ENCODE peak calls at places on chromosome 9, in ten cellular contexts. One of them, this sample, is unnamed.

GRCh38 chr9:119771336-119771735 is 402.1 kb upstream of the BRINP1 start:
- DNase-seq in heart left ventricle: no peak
- DNase-seq in GM23338: no peak
- DNase-seq in MM.1S: no peak
- DNase-seq in foreskin keratinocyte: no peak
- DNase-seq in K562: no peak
- DNase-seq in upper lobe of right lung: no peak
- DNase-seq in ovary: no peak
- DNase-seq in kidney: no peak
- DNase-seq in H9: no peak
- DNase-seq in this sample: no peak

GRCh38 chr9:35813434-35814105 is 1.3 kb downstream of the HINT2 start:
- DNase-seq in ovary: no peak
- DNase-seq in foreskin keratinocyte: no peak
- DNase-seq in H9: peak
- DNase-seq in MM.1S: no peak
- DNase-seq in heart left ventricle: no peak
- DNase-seq in upper lobe of right lung: no peak
- DNase-seq in kidney: no peak
- DNase-seq in K562: peak
- DNase-seq in GM23338: peak
- DNase-seq in this sample: peak

GRCh38 chr9:134660407-134660806 is 18.8 kb downstream of the COL5A1 start:
- DNase-seq in kidney: no peak
- DNase-seq in MM.1S: no peak
- DNase-seq in foreskin keratinocyte: no peak
- DNase-seq in H9: no peak
- DNase-seq in GM23338: peak
- DNase-seq in heart left ventricle: no peak
- DNase-seq in K562: peak
- DNase-seq in ovary: peak
- DNase-seq in upper lobe of right lung: no peak
- DNase-seq in this sample: peak

GRCh38 chr9:95852059-95853032 is 23.1 kb upstream of the ERCC6L2 start:
- DNase-seq in H9: no peak
- DNase-seq in MM.1S: no peak
- DNase-seq in foreskin keratinocyte: no peak
- DNase-seq in K562: no peak
- DNase-seq in GM23338: no peak
- DNase-seq in upper lobe of right lung: no peak
- DNase-seq in heart left ventricle: no peak
- DNase-seq in ovary: no peak
- DNase-seq in kidney: no peak
- DNase-seq in this sample: no peak

GRCh38 chr9:34417734-34418133 is 40.6 kb downstream of the FAM219A start:
- DNase-seq in foreskin keratinocyte: no peak
- DNase-seq in GM23338: no peak
- DNase-seq in H9: no peak
- DNase-seq in MM.1S: no peak
- DNase-seq in ovary: no peak
- DNase-seq in upper lobe of right lung: no peak
- DNase-seq in kidney: no peak
- DNase-seq in heart left ventricle: no peak
- DNase-seq in K562: no peak
- DNase-seq in this sample: no peak

GRCh38 chr9:72431036-72431435 is 66.0 kb upstream of the ZFAND5 start:
- DNase-seq in MM.1S: no peak
- DNase-seq in upper lobe of right lung: no peak
- DNase-seq in GM23338: no peak
- DNase-seq in K562: no peak
- DNase-seq in ovary: no peak
- DNase-seq in H9: no peak
- DNase-seq in heart left ventricle: no peak
- DNase-seq in kidney: no peak
- DNase-seq in foreskin keratinocyte: no peak
- DNase-seq in this sample: no peak

GRCh38 chr9:114282926-114283325 is 40.0 kb upstream of the ORM1 start:
- DNase-seq in H9: peak
- DNase-seq in upper lobe of right lung: peak
- DNase-seq in K562: no peak
- DNase-seq in MM.1S: peak
- DNase-seq in foreskin keratinocyte: peak
- DNase-seq in heart left ventricle: peak
- DNase-seq in kidney: peak
- DNase-seq in GM23338: no peak
- DNase-seq in ovary: peak
- DNase-seq in this sample: peak

GRCh38 chr9:134375430-134376385 is 49.5 kb downstream of the RXRA start:
- DNase-seq in upper lobe of right lung: no peak
- DNase-seq in kidney: no peak
- DNase-seq in ovary: peak
- DNase-seq in H9: no peak
- DNase-seq in MM.1S: no peak
- DNase-seq in foreskin keratinocyte: no peak
- DNase-seq in K562: peak
- DNase-seq in GM23338: no peak
- DNase-seq in heart left ventricle: peak
- DNase-seq in this sample: peak

GRCh38 chr9:84759300-84759750 is 89.8 kb downstream of the NTRK2 start:
- DNase-seq in foreskin keratinocyte: peak
- DNase-seq in H9: no peak
- DNase-seq in GM23338: no peak
- DNase-seq in ovary: no peak
- DNase-seq in heart left ventricle: no peak
- DNase-seq in K562: no peak
- DNase-seq in upper lobe of right lung: no peak
- DNase-seq in kidney: no peak
- DNase-seq in MM.1S: peak
- DNase-seq in this sample: no peak

GRCh38 chr9:131734165-131734610 is 5.7 kb downstream of the RAPGEF1 start:
- DNase-seq in heart left ventricle: peak
- DNase-seq in GM23338: no peak
- DNase-seq in K562: no peak
- DNase-seq in kidney: peak
- DNase-seq in MM.1S: peak
- DNase-seq in H9: no peak
- DNase-seq in ovary: no peak
- DNase-seq in foreskin keratinocyte: no peak
- DNase-seq in upper lobe of right lung: peak
- DNase-seq in this sample: no peak

GRCh38 chr9:79384506-79384905 is 187.3 kb upstream of the TLE4 start:
- DNase-seq in K562: no peak
- DNase-seq in GM23338: no peak
- DNase-seq in ovary: no peak
- DNase-seq in upper lobe of right lung: no peak
- DNase-seq in foreskin keratinocyte: peak
- DNase-seq in MM.1S: no peak
- DNase-seq in H9: no peak
- DNase-seq in heart left ventricle: no peak
- DNase-seq in kidney: no peak
- DNase-seq in this sample: no peak

GRCh38 chr9:131530546-131530929 is 525 bp downstream of the UCK1 start:
- DNase-seq in upper lobe of right lung: peak
- DNase-seq in GM23338: peak
- DNase-seq in ovary: peak
- DNase-seq in K562: peak
- DNase-seq in foreskin keratinocyte: no peak
- DNase-seq in heart left ventricle: peak
- DNase-seq in MM.1S: peak
- DNase-seq in H9: no peak
- DNase-seq in kidney: peak
- DNase-seq in this sample: peak

GRCh38 chr9:136694163-136694864 is 7.1 kb upstream of the AGPAT2 start:
- DNase-seq in MM.1S: no peak
- DNase-seq in ovary: no peak
- DNase-seq in GM23338: peak
- DNase-seq in kidney: peak
- DNase-seq in upper lobe of right lung: peak
- DNase-seq in heart left ventricle: peak
- DNase-seq in foreskin keratinocyte: no peak
- DNase-seq in K562: peak
- DNase-seq in H9: peak
- DNase-seq in this sample: peak

GRCh38 chr9:18238254-18238653 is 235.7 kb upstream of the ADAMTSL1 start:
- DNase-seq in MM.1S: no peak
- DNase-seq in upper lobe of right lung: no peak
- DNase-seq in kidney: no peak
- DNase-seq in H9: no peak
- DNase-seq in heart left ventricle: no peak
- DNase-seq in foreskin keratinocyte: peak
- DNase-seq in ovary: no peak
- DNase-seq in GM23338: no peak
- DNase-seq in K562: no peak
- DNase-seq in this sample: no peak

GRCh38 chr9:112575107-112575506 is 88.5 kb downstream of the KIAA1958 start:
- DNase-seq in MM.1S: no peak
- DNase-seq in upper lobe of right lung: no peak
- DNase-seq in GM23338: no peak
- DNase-seq in H9: no peak
- DNase-seq in foreskin keratinocyte: no peak
- DNase-seq in K562: no peak
- DNase-seq in ovary: no peak
- DNase-seq in heart left ventricle: no peak
- DNase-seq in kidney: no peak
- DNase-seq in this sample: no peak

GRCh38 chr9:8365466-8366160 is 566.0 kb upstream of the DMAC1 start:
- DNase-seq in foreskin keratinocyte: no peak
- DNase-seq in ovary: no peak
- DNase-seq in upper lobe of right lung: no peak
- DNase-seq in GM23338: no peak
- DNase-seq in H9: no peak
- DNase-seq in MM.1S: no peak
- DNase-seq in kidney: no peak
- DNase-seq in heart left ventricle: no peak
- DNase-seq in K562: no peak
- DNase-seq in this sample: no peak

GRCh38 chr9:111874500-111874899 is 22.1 kb upstream of the UGCG start:
- DNase-seq in heart left ventricle: no peak
- DNase-seq in GM23338: no peak
- DNase-seq in H9: no peak
- DNase-seq in kidney: no peak
- DNase-seq in K562: no peak
- DNase-seq in upper lobe of right lung: no peak
- DNase-seq in foreskin keratinocyte: peak
- DNase-seq in ovary: no peak
- DNase-seq in MM.1S: no peak
- DNase-seq in this sample: no peak

GRCh38 chr9:127872492-127873222 is 4.8 kb downstream of the AK1 start:
- DNase-seq in upper lobe of right lung: peak
- DNase-seq in K562: no peak
- DNase-seq in kidney: no peak
- DNase-seq in heart left ventricle: no peak
- DNase-seq in H9: no peak
- DNase-seq in ovary: no peak
- DNase-seq in GM23338: no peak
- DNase-seq in foreskin keratinocyte: no peak
- DNase-seq in MM.1S: no peak
- DNase-seq in this sample: no peak
- TF ChIP-seq CTCF in upper lobe of right lung: no peak
- TF ChIP-seq CTCF in K562: no peak
- TF ChIP-seq CTCF in kidney: no peak
- TF ChIP-seq CTCF in heart left ventricle: no peak
- TF ChIP-seq CTCF in H9: no peak
- TF ChIP-seq CTCF in ovary: no peak
- TF ChIP-seq CTCF in GM23338: no peak
- TF ChIP-seq CTCF in foreskin keratinocyte: no peak
- TF ChIP-seq CTCF in MM.1S: no peak
- TF ChIP-seq CTCF in this sample: no peak

GRCh38 chr9:90974643-90975245 is 173.1 kb downstream of the SYK start:
- DNase-seq in GM23338: no peak
- DNase-seq in foreskin keratinocyte: no peak
- DNase-seq in ovary: no peak
- DNase-seq in upper lobe of right lung: no peak
- DNase-seq in heart left ventricle: no peak
- DNase-seq in MM.1S: no peak
- DNase-seq in H9: no peak
- DNase-seq in K562: no peak
- DNase-seq in kidney: no peak
- DNase-seq in this sample: no peak
- H3K27ac ChIP-seq in GM23338: no peak
- H3K27ac ChIP-seq in foreskin keratinocyte: no peak
- H3K27ac ChIP-seq in ovary: no peak
- H3K27ac ChIP-seq in upper lobe of right lung: no peak
- H3K27ac ChIP-seq in heart left ventricle: no peak
- H3K27ac ChIP-seq in MM.1S: peak
- H3K27ac ChIP-seq in H9: no peak
- H3K27ac ChIP-seq in K562: no peak
- H3K27ac ChIP-seq in kidney: no peak
- H3K27ac ChIP-seq in this sample: no peak

DNA sequence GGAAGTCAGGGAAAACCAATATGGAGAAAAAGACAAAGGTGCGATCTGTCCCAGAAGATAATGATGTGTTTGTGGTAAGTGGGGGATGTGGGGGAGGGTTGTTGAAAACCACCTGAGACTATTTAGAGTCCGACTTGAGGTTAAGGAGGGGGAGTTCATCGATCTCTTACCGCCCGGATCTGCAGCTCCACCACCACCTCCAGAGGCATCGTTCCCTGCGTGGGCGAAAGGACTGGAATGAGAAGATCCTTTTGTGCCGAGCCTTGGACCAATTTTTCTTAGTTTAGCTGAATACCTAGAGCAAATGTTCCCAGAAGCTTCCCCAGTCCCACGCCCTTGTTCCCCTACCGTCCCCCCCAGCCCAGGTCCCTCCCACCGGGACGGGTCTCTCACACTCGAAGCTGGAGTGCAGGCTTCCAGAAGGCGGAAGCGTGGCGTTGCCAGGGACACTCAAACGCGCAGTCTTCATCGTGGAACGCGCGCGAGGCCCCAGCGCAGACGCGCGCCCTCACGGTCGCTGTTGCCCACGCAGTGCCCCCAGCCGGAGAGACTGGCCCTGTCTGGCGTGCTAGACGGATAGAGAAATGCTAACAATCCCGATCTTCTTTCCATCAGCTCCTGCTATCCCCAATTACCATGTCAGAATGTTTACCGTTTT is at the start of gene SPATA6L:
- DNase-seq in kidney: peak
- DNase-seq in ovary: peak
- DNase-seq in K562: no peak
- DNase-seq in MM.1S: no peak
- DNase-seq in upper lobe of right lung: peak
- DNase-seq in heart left ventricle: peak
- DNase-seq in H9: peak
- DNase-seq in GM23338: peak
- DNase-seq in foreskin keratinocyte: no peak
- DNase-seq in this sample: peak
- TF ChIP-seq CTCF in kidney: no peak
- TF ChIP-seq CTCF in ovary: no peak
- TF ChIP-seq CTCF in K562: no peak
- TF ChIP-seq CTCF in MM.1S: peak
- TF ChIP-seq CTCF in upper lobe of right lung: peak
- TF ChIP-seq CTCF in heart left ventricle: peak
- TF ChIP-seq CTCF in H9: peak
- TF ChIP-seq CTCF in GM23338: peak
- TF ChIP-seq CTCF in foreskin keratinocyte: peak
- TF ChIP-seq CTCF in this sample: peak

DNA sequence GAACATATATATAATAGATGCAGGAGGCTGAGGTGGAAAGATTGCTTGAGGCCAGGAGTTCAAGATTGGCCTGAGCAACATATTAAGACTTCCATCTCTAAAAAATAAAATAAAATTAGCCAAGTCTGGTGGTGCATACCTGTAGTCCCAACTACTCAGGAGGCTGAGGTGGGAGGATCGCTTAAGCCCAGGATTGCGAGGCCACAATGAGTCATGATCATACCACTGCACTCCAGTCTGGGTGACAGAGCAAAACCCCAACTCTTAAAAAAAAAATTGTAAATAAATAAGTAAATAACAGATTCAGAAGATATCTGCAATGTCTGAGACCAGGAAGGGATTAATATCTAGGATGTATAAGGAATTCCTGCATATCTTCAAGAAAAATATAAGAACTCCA is 19.4 kb downstream of the B4GALT1 start:
- DNase-seq in upper lobe of right lung: peak
- DNase-seq in H9: no peak
- DNase-seq in K562: no peak
- DNase-seq in ovary: peak
- DNase-seq in kidney: no peak
- DNase-seq in GM23338: no peak
- DNase-seq in heart left ventricle: no peak
- DNase-seq in foreskin keratinocyte: no peak
- DNase-seq in MM.1S: no peak
- DNase-seq in this sample: no peak
- H3K27ac ChIP-seq in upper lobe of right lung: no peak
- H3K27ac ChIP-seq in H9: no peak
- H3K27ac ChIP-seq in K562: no peak
- H3K27ac ChIP-seq in ovary: no peak
- H3K27ac ChIP-seq in kidney: no peak
- H3K27ac ChIP-seq in GM23338: no peak
- H3K27ac ChIP-seq in heart left ventricle: no peak
- H3K27ac ChIP-seq in foreskin keratinocyte: no peak
- H3K27ac ChIP-seq in MM.1S: no peak
- H3K27ac ChIP-seq in this sample: no peak